ENCODE peak calls at places on chromosomes 12 and 14, in ten cellular contexts. One of them, this sample, is unnamed. For H3K4me1, the result is how much of the 10 kb centered on the place peaks cover.

GRCh38 chr12:54786081-54786480 is 68.2 kb upstream of the MUCL1 start:
- DNase-seq in sigmoid colon: no peak
- DNase-seq in stomach: no peak
- DNase-seq in GM23338: peak
- DNase-seq in Panc1: no peak
- DNase-seq in SK-N-SH: no peak
- DNase-seq in K562: no peak
- DNase-seq in HepG2: no peak
- DNase-seq in breast epithelium: no peak
- DNase-seq in prostate gland: no peak
- DNase-seq in this sample: no peak

GRCh38 chr14:30796707-30797106 is 77.7 kb upstream of the COCH start:
- DNase-seq in sigmoid colon: no peak
- DNase-seq in stomach: no peak
- DNase-seq in GM23338: no peak
- DNase-seq in Panc1: no peak
- DNase-seq in SK-N-SH: no peak
- DNase-seq in K562: no peak
- DNase-seq in HepG2: no peak
- DNase-seq in breast epithelium: no peak
- DNase-seq in prostate gland: no peak
- DNase-seq in this sample: no peak

GRCh38 chr12:92146865-92147264 is 1.2 kb upstream of the BTG1 start:
- DNase-seq in sigmoid colon: no peak
- DNase-seq in stomach: no peak
- DNase-seq in GM23338: no peak
- DNase-seq in Panc1: no peak
- DNase-seq in SK-N-SH: peak
- DNase-seq in K562: no peak
- DNase-seq in HepG2: no peak
- DNase-seq in breast epithelium: no peak
- DNase-seq in prostate gland: no peak
- DNase-seq in this sample: no peak

GRCh38 chr12:117151195-117152031 is 38.9 kb downstream of the FBXO21 start:
- DNase-seq in sigmoid colon: peak
- DNase-seq in stomach: peak
- DNase-seq in GM23338: peak
- DNase-seq in Panc1: no peak
- DNase-seq in SK-N-SH: peak
- DNase-seq in K562: peak
- DNase-seq in HepG2: peak
- DNase-seq in breast epithelium: peak
- DNase-seq in prostate gland: peak
- DNase-seq in this sample: no peak

GRCh38 chr14:74014299-74014698 is 4.8 kb downstream of the ENTPD5 start:
- DNase-seq in sigmoid colon: no peak
- DNase-seq in stomach: no peak
- DNase-seq in GM23338: no peak
- DNase-seq in Panc1: no peak
- DNase-seq in SK-N-SH: no peak
- DNase-seq in K562: no peak
- DNase-seq in HepG2: peak
- DNase-seq in breast epithelium: no peak
- DNase-seq in prostate gland: no peak
- DNase-seq in this sample: no peak

GRCh38 chr12:78898416-78898815 is 33.8 kb downstream of the SYT1 start:
- DNase-seq in sigmoid colon: peak
- DNase-seq in stomach: no peak
- DNase-seq in GM23338: no peak
- DNase-seq in Panc1: no peak
- DNase-seq in SK-N-SH: peak
- DNase-seq in K562: no peak
- DNase-seq in HepG2: no peak
- DNase-seq in breast epithelium: peak
- DNase-seq in prostate gland: peak
- DNase-seq in this sample: no peak

GRCh38 chr12:45234134-45234865 is 18.4 kb downstream of the ANO6 start:
- DNase-seq in sigmoid colon: peak
- DNase-seq in stomach: no peak
- DNase-seq in GM23338: peak
- DNase-seq in Panc1: peak
- DNase-seq in SK-N-SH: peak
- DNase-seq in K562: peak
- DNase-seq in HepG2: peak
- DNase-seq in breast epithelium: peak
- DNase-seq in prostate gland: peak
- DNase-seq in this sample: no peak

GRCh38 chr14:105467249-105467941 is 7.2 kb upstream of the CRIP2 start:
- DNase-seq in sigmoid colon: no peak
- DNase-seq in stomach: no peak
- DNase-seq in GM23338: no peak
- DNase-seq in Panc1: no peak
- DNase-seq in SK-N-SH: no peak
- DNase-seq in K562: no peak
- DNase-seq in HepG2: no peak
- DNase-seq in breast epithelium: peak
- DNase-seq in prostate gland: peak
- DNase-seq in this sample: no peak

GRCh38 chr12:6782119-6782518 is 7.2 kb upstream of the CD4 start:
- DNase-seq in sigmoid colon: no peak
- DNase-seq in stomach: no peak
- DNase-seq in GM23338: no peak
- DNase-seq in Panc1: no peak
- DNase-seq in SK-N-SH: no peak
- DNase-seq in K562: no peak
- DNase-seq in HepG2: no peak
- DNase-seq in breast epithelium: no peak
- DNase-seq in prostate gland: no peak
- DNase-seq in this sample: no peak

GRCh38 chr14:57609313-57609712 is 115.7 kb upstream of the CCDC198 start:
- DNase-seq in sigmoid colon: no peak
- DNase-seq in stomach: no peak
- DNase-seq in GM23338: no peak
- DNase-seq in Panc1: no peak
- DNase-seq in SK-N-SH: no peak
- DNase-seq in K562: no peak
- DNase-seq in HepG2: no peak
- DNase-seq in breast epithelium: no peak
- DNase-seq in prostate gland: no peak
- DNase-seq in this sample: no peak

GRCh38 chr12:57735952-57736742 is 2.4 kb downstream of the AGAP2 start:
- DNase-seq in sigmoid colon: no peak
- DNase-seq in stomach: no peak
- DNase-seq in GM23338: peak
- DNase-seq in Panc1: no peak
- DNase-seq in SK-N-SH: peak
- DNase-seq in K562: peak
- DNase-seq in HepG2: peak
- DNase-seq in breast epithelium: no peak
- DNase-seq in prostate gland: no peak
- DNase-seq in this sample: peak

GRCh38 chr12:32489070-32489469 is 89.7 kb downstream of the FGD4 start:
- DNase-seq in sigmoid colon: no peak
- DNase-seq in stomach: no peak
- DNase-seq in GM23338: no peak
- DNase-seq in Panc1: no peak
- DNase-seq in SK-N-SH: no peak
- DNase-seq in K562: no peak
- DNase-seq in HepG2: no peak
- DNase-seq in breast epithelium: no peak
- DNase-seq in prostate gland: no peak
- DNase-seq in this sample: no peak

GRCh38 chr14:90805662-90806548 is 10.3 kb downstream of the TTC7B start:
- DNase-seq in sigmoid colon: no peak
- DNase-seq in stomach: no peak
- DNase-seq in GM23338: no peak
- DNase-seq in Panc1: no peak
- DNase-seq in SK-N-SH: no peak
- DNase-seq in K562: peak
- DNase-seq in HepG2: no peak
- DNase-seq in breast epithelium: no peak
- DNase-seq in prostate gland: no peak
- DNase-seq in this sample: no peak

GRCh38 chr14:38108681-38109080 is 99.0 kb upstream of the SSTR1 start:
- DNase-seq in sigmoid colon: no peak
- DNase-seq in stomach: no peak
- DNase-seq in GM23338: no peak
- DNase-seq in Panc1: no peak
- DNase-seq in SK-N-SH: no peak
- DNase-seq in K562: no peak
- DNase-seq in HepG2: no peak
- DNase-seq in breast epithelium: no peak
- DNase-seq in prostate gland: no peak
- DNase-seq in this sample: no peak

GRCh38 chr12:126055521-126055920 is 990.3 kb downstream of the AACS start:
- DNase-seq in sigmoid colon: no peak
- DNase-seq in stomach: no peak
- DNase-seq in GM23338: no peak
- DNase-seq in Panc1: no peak
- DNase-seq in SK-N-SH: no peak
- DNase-seq in K562: no peak
- DNase-seq in HepG2: no peak
- DNase-seq in breast epithelium: no peak
- DNase-seq in prostate gland: no peak
- DNase-seq in this sample: no peak

GRCh38 chr12:92226036-92226661 is 80.5 kb upstream of the BTG1 start:
- DNase-seq in sigmoid colon: no peak
- DNase-seq in stomach: no peak
- DNase-seq in GM23338: no peak
- DNase-seq in Panc1: no peak
- DNase-seq in SK-N-SH: no peak
- DNase-seq in K562: no peak
- DNase-seq in HepG2: no peak
- DNase-seq in breast epithelium: no peak
- DNase-seq in prostate gland: no peak
- DNase-seq in this sample: no peak

GRCh38 chr14:100108042-100108825 is 43.0 kb downstream of the EVL start:
- DNase-seq in sigmoid colon: peak
- DNase-seq in stomach: peak
- DNase-seq in GM23338: peak
- DNase-seq in Panc1: peak
- DNase-seq in SK-N-SH: peak
- DNase-seq in K562: peak
- DNase-seq in HepG2: peak
- DNase-seq in breast epithelium: peak
- DNase-seq in prostate gland: peak
- DNase-seq in this sample: peak
- H3K4me1 ChIP-seq in sigmoid colon: half or more
- H3K4me1 ChIP-seq in stomach: half or more
- H3K4me1 ChIP-seq in GM23338: under half
- H3K4me1 ChIP-seq in Panc1: under half
- H3K4me1 ChIP-seq in SK-N-SH: under half
- H3K4me1 ChIP-seq in K562: under half
- H3K4me1 ChIP-seq in HepG2: under half
- H3K4me1 ChIP-seq in breast epithelium: under half
- H3K4me1 ChIP-seq in prostate gland: under half
- H3K4me1 ChIP-seq in this sample: under half

GRCh38 chr12:17928708-17929366 is 161.2 kb downstream of the RERGL start:
- DNase-seq in sigmoid colon: no peak
- DNase-seq in stomach: no peak
- DNase-seq in GM23338: peak
- DNase-seq in Panc1: peak
- DNase-seq in SK-N-SH: no peak
- DNase-seq in K562: no peak
- DNase-seq in HepG2: peak
- DNase-seq in breast epithelium: no peak
- DNase-seq in prostate gland: no peak
- DNase-seq in this sample: no peak
- H3K27ac ChIP-seq in sigmoid colon: no peak
- H3K27ac ChIP-seq in stomach: no peak
- H3K27ac ChIP-seq in GM23338: no peak
- H3K27ac ChIP-seq in Panc1: peak
- H3K27ac ChIP-seq in SK-N-SH: peak
- H3K27ac ChIP-seq in K562: no peak
- H3K27ac ChIP-seq in HepG2: no peak
- H3K27ac ChIP-seq in breast epithelium: no peak
- H3K27ac ChIP-seq in prostate gland: no peak
- H3K27ac ChIP-seq in this sample: no peak

DNA sequence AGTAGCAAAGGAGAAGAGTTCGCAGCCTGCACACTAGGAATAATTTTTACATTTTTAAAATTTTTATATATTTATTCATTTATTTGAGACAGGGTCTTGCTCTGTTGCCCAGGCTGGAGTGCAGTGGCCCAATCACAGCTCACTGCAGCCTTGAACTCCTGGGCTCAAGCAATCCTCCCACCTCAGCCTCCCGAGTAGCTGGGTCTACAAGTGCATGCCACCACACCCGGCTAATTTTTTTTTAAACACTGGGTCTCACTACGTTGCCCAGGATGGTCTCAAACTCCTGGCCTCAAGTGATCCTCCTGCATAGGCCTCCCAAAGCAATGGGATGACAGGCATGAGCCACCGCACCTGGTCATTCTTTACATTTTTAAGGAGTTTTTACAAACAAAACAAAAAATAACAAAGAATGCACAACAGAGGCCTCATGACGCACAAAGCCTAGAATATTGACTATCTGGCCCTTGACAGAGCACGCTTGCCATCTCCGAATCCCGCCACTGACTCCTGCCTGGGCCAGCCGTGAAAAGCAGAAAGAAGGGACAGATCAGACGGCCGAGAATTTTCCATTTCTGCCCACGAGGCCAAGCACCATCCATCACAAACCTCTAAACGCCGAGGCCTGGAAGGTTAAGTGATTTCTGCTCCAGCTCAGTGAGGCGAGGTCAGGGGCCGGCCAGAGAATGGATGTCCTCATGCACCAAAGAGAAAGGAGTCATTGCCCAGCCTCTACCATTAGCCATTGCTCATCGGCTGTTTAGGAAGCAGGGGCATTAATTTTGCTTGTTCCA is 120.0 kb downstream of the SCARB1 start:
- DNase-seq in sigmoid colon: no peak
- DNase-seq in stomach: no peak
- DNase-seq in GM23338: no peak
- DNase-seq in Panc1: no peak
- DNase-seq in SK-N-SH: no peak
- DNase-seq in K562: no peak
- DNase-seq in HepG2: no peak
- DNase-seq in breast epithelium: no peak
- DNase-seq in prostate gland: no peak
- DNase-seq in this sample: no peak
- TF ChIP-seq POLR2AphosphoS5 in sigmoid colon: no peak
- TF ChIP-seq POLR2AphosphoS5 in stomach: no peak
- TF ChIP-seq POLR2AphosphoS5 in GM23338: no peak
- TF ChIP-seq POLR2AphosphoS5 in Panc1: no peak
- TF ChIP-seq POLR2AphosphoS5 in SK-N-SH: no peak
- TF ChIP-seq POLR2AphosphoS5 in K562: no peak
- TF ChIP-seq POLR2AphosphoS5 in HepG2: no peak
- TF ChIP-seq POLR2AphosphoS5 in breast epithelium: no peak
- TF ChIP-seq POLR2AphosphoS5 in prostate gland: no peak
- TF ChIP-seq POLR2AphosphoS5 in this sample: no peak

DNA sequence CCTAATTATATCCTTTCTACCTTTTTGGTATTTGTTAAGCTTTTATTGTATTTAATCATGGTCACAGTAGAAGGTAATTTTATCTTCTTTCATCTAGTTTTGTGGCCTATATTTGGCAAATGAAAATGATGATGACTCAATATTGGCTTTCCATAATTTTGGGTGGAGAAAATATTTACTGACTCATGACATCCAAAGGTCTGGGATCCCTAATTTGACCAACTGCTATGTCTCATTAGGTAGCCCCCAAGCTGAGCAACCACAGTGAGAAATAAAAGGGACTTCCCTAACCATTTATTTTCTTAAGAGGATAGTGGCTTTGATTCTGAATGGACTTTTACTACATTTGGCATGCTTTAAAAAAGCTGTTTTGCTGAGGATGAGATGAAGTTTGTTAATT is 289.5 kb downstream of the RMST start:
- DNase-seq in sigmoid colon: no peak
- DNase-seq in stomach: no peak
- DNase-seq in GM23338: no peak
- DNase-seq in Panc1: no peak
- DNase-seq in SK-N-SH: no peak
- DNase-seq in K562: no peak
- DNase-seq in HepG2: no peak
- DNase-seq in breast epithelium: no peak
- DNase-seq in prostate gland: no peak
- DNase-seq in this sample: no peak
- H3K4me1 ChIP-seq in sigmoid colon: under half
- H3K4me1 ChIP-seq in stomach: under half
- H3K4me1 ChIP-seq in GM23338: under half
- H3K4me1 ChIP-seq in Panc1: under half
- H3K4me1 ChIP-seq in SK-N-SH: under half
- H3K4me1 ChIP-seq in K562: under half
- H3K4me1 ChIP-seq in HepG2: under half
- H3K4me1 ChIP-seq in breast epithelium: under half
- H3K4me1 ChIP-seq in prostate gland: under half
- H3K4me1 ChIP-seq in this sample: under half

This sample was measured in spleen.